ENCODE peak calls at places on chromosomes 1 and 21, in nine cellular contexts. H, N, D, W, L, O, B, Y and M are unnamed samples.

GRCh38 chr1:38915352-38915948 is 26.2 kb downstream of the RHBDL2 start:
- DNase-seq in N (no peak), B (no peak), Y (no peak), D (no peak), W (no peak), L (no peak), H (no peak), O (no peak), M (no peak)

GRCh38 chr1:27436204-27437159 is 44.1 kb downstream of the GPR3 start:
- DNase-seq in B (no peak), Y (no peak), W (no peak), L (peak), H (peak), D (no peak), O (no peak), N (peak), M (no peak)

GRCh38 chr1:9247894-9248293 is 13.3 kb downstream of the H6PD start:
- DNase-seq in B (peak), D (no peak), L (no peak), Y (no peak), W (no peak), N (no peak), H (no peak), O (no peak), M (no peak)

GRCh38 chr1:78601068-78601467 is 19.2 kb upstream of the IFI44L start:
- DNase-seq in N (no peak), B (no peak), Y (no peak), D (no peak), W (no peak), O (no peak), H (no peak), L (no peak), M (no peak)

GRCh38 chr1:53061859-53062714 is at the start of gene PODN:
- DNase-seq in N (no peak), D (peak), H (no peak), B (peak), O (peak), L (no peak), Y (no peak), W (peak), M (no peak)

GRCh38 chr1:95254959-95255358 is 20.9 kb downstream of the RWDD3 start:
- DNase-seq in D (no peak), N (no peak), L (no peak), O (no peak), B (no peak), W (no peak), Y (no peak), H (no peak), M (no peak)

GRCh38 chr1:15405106-15405850 is 4.4 kb upstream of the EFHD2 start:
- DNase-seq in O (no peak), W (no peak), D (no peak), N (no peak), B (no peak), L (no peak), H (no peak), Y (no peak), M (no peak)

GRCh38 chr21:41953831-41954653 is at the start of gene C2CD2:
- DNase-seq in O (no peak), H (no peak), Y (peak), B (peak), D (peak), W (peak), N (peak), L (peak), M (peak)

GRCh38 chr1:78176448-78176847 is 130.7 kb downstream of the GIPC2 start:
- DNase-seq in O (no peak), L (no peak), Y (no peak), B (no peak), D (no peak), W (peak), N (no peak), H (no peak), M (no peak)

GRCh38 chr1:39699419-39699818 is 8.2 kb upstream of the HPCAL4 start:
- DNase-seq in L (no peak), D (no peak), B (no peak), N (no peak), W (no peak), Y (no peak), H (no peak), O (no peak), M (no peak)

GRCh38 chr1:204714861-204715511 is 29.4 kb upstream of the LRRN2 start:
- DNase-seq in H (no peak), D (peak), N (no peak), O (no peak), L (no peak), Y (no peak), B (no peak), W (no peak), M (no peak)

GRCh38 chr1:88800382-88801051 is 90.8 kb downstream of the GTF2B start:
- DNase-seq in N (no peak), D (no peak), H (peak), B (no peak), W (no peak), O (no peak), Y (no peak), L (peak), M (no peak)

GRCh38 chr1:53369761-53370160 is 41.9 kb upstream of the LRP8 start:
- DNase-seq in B (peak), O (no peak), L (no peak), Y (peak), D (peak), H (no peak), W (peak), N (no peak), M (no peak)

GRCh38 chr1:27342778-27343638 is 1.2 kb downstream of the SYTL1 start:
- DNase-seq in Y (peak), L (no peak), N (peak), D (peak), O (peak), W (peak), B (peak), H (no peak), M (peak)

GRCh38 chr1:151493042-151493441 is 18.1 kb upstream of the CGN start:
- DNase-seq in B (no peak), D (no peak), Y (no peak), O (no peak), L (no peak), W (no peak), N (no peak), H (no peak), M (no peak)

GRCh38 chr1:26097696-26098095 is 13.9 kb upstream of the PDIK1L start:
- DNase-seq in B (no peak), W (no peak), L (peak), O (no peak), N (no peak), D (no peak), H (no peak), Y (no peak), M (no peak)

GRCh38 chr1:228471154-228471761 is 15.9 kb upstream of the RNF187 start:
- DNase-seq in W (no peak), Y (no peak), D (no peak), N (no peak), L (no peak), B (peak), H (no peak), O (no peak), M (no peak)

GRCh38 chr1:78370356-78370755 is 120.4 kb upstream of the PTGFR start:
- DNase-seq in D (no peak), Y (no peak), H (no peak), B (no peak), N (no peak), W (no peak), O (no peak), L (no peak), M (no peak)

GRCh38 chr1:217535601-217536377 is 95.1 kb downstream of the GPATCH2 start:
- DNase-seq in L (no peak), B (no peak), H (no peak), D (no peak), O (no peak), Y (no peak), N (no peak), W (no peak), M (no peak)

GRCh38 chr1:156140879-156141707 is 12.3 kb upstream of the SEMA4A start:
- DNase-seq in H (no peak), D (peak), O (no peak), W (no peak), Y (no peak), B (no peak), N (peak), L (no peak), M (no peak)

GRCh38 chr1:67773462-67773861 is 59.8 kb downstream of the GNG12 start:
- DNase-seq in H (no peak), W (no peak), B (no peak), O (no peak), Y (no peak), L (no peak), D (no peak), N (no peak), M (no peak)

GRCh38 chr1:204081156-204081790 is 8.4 kb downstream of the SOX13 start:
- DNase-seq in L (no peak), B (peak), H (no peak), D (peak), N (no peak), Y (no peak), O (no peak), W (no peak), M (no peak)

GRCh38 chr1:201429771-201430501 is 8.4 kb upstream of the TNNI1 start:
- DNase-seq in Y (peak), H (no peak), W (no peak), B (no peak), L (no peak), O (no peak), N (no peak), D (no peak), M (no peak)

GRCh38 chr1:53919675-53920066 is 25.7 kb downstream of the DIO1 start:
- DNase-seq in H (no peak), W (no peak), N (peak), L (no peak), B (no peak), D (no peak), O (no peak), Y (no peak), M (no peak)

GRCh38 chr1:246295968-246296367 is 211.1 kb downstream of the SMYD3 start:
- DNase-seq in H (no peak), B (no peak), W (no peak), N (no peak), D (no peak), L (no peak), Y (no peak), O (no peak), M (no peak)

GRCh38 chr21:26067836-26068401 is 102.7 kb downstream of the APP start:
- DNase-seq in W (no peak), L (no peak), N (no peak), Y (no peak), O (no peak), B (no peak), D (no peak), H (no peak), M (no peak)

GRCh38 chr1:228448372-228448771 is 31.7 kb upstream of the TRIM17 start:
- DNase-seq in L (no peak), H (no peak), D (no peak), Y (no peak), B (no peak), O (no peak), W (no peak), N (no peak), M (no peak)

GRCh38 chr1:56550132-56550531 is 29.2 kb downstream of the PLPP3 start:
- DNase-seq in N (no peak), W (no peak), B (no peak), L (no peak), H (no peak), D (peak), O (no peak), Y (no peak), M (no peak)

GRCh38 chr1:117093870-117094621 is 27.5 kb downstream of the TRIM45 start:
- DNase-seq in Y (no peak), B (no peak), W (no peak), L (peak), N (peak), H (no peak), D (peak), O (no peak), M (peak)

GRCh38 chr21:32477424-32477745 is 64.9 kb downstream of the EVA1C start:
- DNase-seq in O (no peak), N (no peak), B (peak), L (no peak), D (no peak), W (no peak), Y (no peak), H (no peak), M (no peak)

GRCh38 chr1:195902779-195903178 is 705.5 kb downstream of the KCNT2 start:
- DNase-seq in N (no peak), D (no peak), W (no peak), O (no peak), B (no peak), Y (no peak), H (no peak), L (no peak), M (no peak)

GRCh38 chr1:195899762-195900352 is 708.4 kb downstream of the KCNT2 start:
- DNase-seq in L (peak), B (no peak), O (no peak), H (no peak), D (no peak), W (no peak), Y (no peak), N (no peak), M (no peak)

GRCh38 chr1:195894411-195894810 is 713.8 kb downstream of the KCNT2 start:
- DNase-seq in H (no peak), O (no peak), N (no peak), D (no peak), B (no peak), L (no peak), Y (no peak), W (no peak), M (no peak)

GRCh38 chr1:195898924-195899323 is 709.3 kb downstream of the KCNT2 start:
- DNase-seq in B (no peak), O (no peak), L (no peak), D (no peak), Y (no peak), N (no peak), H (no peak), W (no peak), M (no peak)

GRCh38 chr1:195897072-195897471 is 711.2 kb downstream of the KCNT2 start:
- DNase-seq in H (no peak), B (no peak), N (no peak), L (no peak), D (no peak), W (no peak), Y (no peak), O (no peak), M (no peak)
- TF ChIP-seq CTCF in H (no peak), B (no peak), N (no peak), L (no peak), D (peak), W (no peak), Y (no peak), O (no peak), M (no peak)

GRCh38 chr1:64748222-64748621 is 3.3 kb downstream of the RAVER2 start:
- DNase-seq in W (no peak), Y (no peak), O (no peak), B (no peak), D (no peak), L (no peak), H (no peak), N (no peak), M (no peak)

GRCh38 chr1:64745181-64745985 is 508 bp downstream of the RAVER2 start:
- DNase-seq in Y (peak), N (no peak), D (peak), L (peak), W (peak), O (no peak), H (no peak), B (peak), M (peak)

GRCh38 chr1:64744492-64745180 is at the start of gene RAVER2:
- DNase-seq in Y (peak), H (no peak), N (peak), O (peak), B (peak), W (peak), D (peak), L (peak), M (peak)

GRCh38 chr1:64745986-64746940 is 1.4 kb downstream of the RAVER2 start:
- DNase-seq in B (no peak), O (no peak), L (no peak), Y (no peak), D (no peak), W (no peak), N (no peak), H (peak), M (no peak)

DNA sequence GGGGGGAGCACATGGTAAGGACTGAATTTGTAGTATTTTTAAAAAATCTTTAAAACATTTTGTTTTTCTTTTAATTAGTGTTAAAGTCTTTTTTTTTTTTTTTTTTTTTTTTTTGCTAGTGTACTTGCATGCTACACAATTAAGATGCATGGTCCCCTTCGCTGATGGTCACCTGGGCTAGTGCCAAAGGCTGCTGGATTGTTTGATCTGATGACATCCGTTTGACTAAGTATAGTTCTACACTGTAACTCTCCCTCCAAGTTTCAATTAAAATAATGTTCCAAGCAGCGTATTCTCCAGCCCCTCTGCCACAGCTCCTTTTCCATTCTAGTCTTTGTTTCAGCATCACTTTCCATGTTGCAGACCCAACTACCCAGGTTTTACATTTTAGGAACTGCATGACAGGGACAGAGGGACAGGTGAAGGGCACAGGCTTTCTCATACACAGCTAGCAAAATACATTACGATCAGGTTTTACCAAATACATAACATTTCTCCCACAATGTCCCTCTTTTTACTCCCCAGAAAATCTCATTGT is 852 bp upstream of the RAVER2 start:
- DNase-seq in W (no peak), N (no peak), Y (no peak), B (no peak), D (no peak), O (no peak), L (no peak), H (peak), M (no peak)
- H3K27ac ChIP-seq in W (peak), N (no peak), Y (no peak), B (peak), D (no peak), O (peak), L (peak), H (peak), M (no peak)

GRCh38 chr1:200311256-200311655 is 98.6 kb downstream of the ZNF281 start:
- DNase-seq in O (no peak), Y (no peak), N (no peak), L (no peak), W (no peak), D (no peak), H (no peak), B (no peak), M (no peak)

GRCh38 chr1:200319143-200319542 is 90.7 kb downstream of the ZNF281 start:
- DNase-seq in W (no peak), N (no peak), D (no peak), B (no peak), O (no peak), H (no peak), Y (no peak), L (no peak), M (no peak)

GRCh38 chr1:200316148-200316803 is 93.6 kb downstream of the ZNF281 start:
- DNase-seq in Y (no peak), N (no peak), B (no peak), H (no peak), O (no peak), W (no peak), L (no peak), D (no peak), M (no peak)

GRCh38 chr1:200314085-200314750 is 95.6 kb downstream of the ZNF281 start:
- DNase-seq in D (peak), H (no peak), L (peak), B (no peak), N (no peak), W (no peak), Y (no peak), O (no peak), M (no peak)

GRCh38 chr1:200317236-200317635 is 92.6 kb downstream of the ZNF281 start:
- DNase-seq in H (no peak), B (no peak), L (peak), O (no peak), W (no peak), N (no peak), Y (no peak), D (no peak), M (no peak)
- TF ChIP-seq CTCF in H (no peak), B (no peak), L (no peak), O (no peak), W (no peak), N (no peak), Y (no peak), D (no peak), M (no peak)

GRCh38 chr1:183070234-183070922 is 47.2 kb downstream of the LAMC1 start:
- DNase-seq in B (no peak), H (no peak), Y (no peak), W (no peak), N (no peak), L (no peak), O (no peak), D (no peak), M (no peak)
- H3K27ac ChIP-seq in B (no peak), H (no peak), Y (no peak), W (peak), N (no peak), L (peak), O (peak), D (peak), M (peak)